ENCODE peak calls at places on chromosomes 2 and 18, in five cellular contexts. J is colonic mucosa, W is DND-41, X is Panc1, F is psoas muscle. S is an unnamed sample. For H3K36me3, the result is how much of the 10 kb centered on the place peaks cover.

GRCh38 chr2:45676088-45676487 is 24.6 kb downstream of the PRKCE start:
- DNase-seq in W (no peak), F (no peak), X (no peak), J (no peak), S (no peak)

GRCh38 chr2:228771719-228772254 is 499.3 kb downstream of the PID1 start:
- DNase-seq in J (no peak), F (no peak), W (no peak), X (no peak), S (no peak)

GRCh38 chr2:2688231-2688630 is 357.2 kb upstream of the MYT1L start:
- DNase-seq in X (no peak), F (no peak), W (no peak), J (no peak), S (no peak)

GRCh38 chr2:224957540-224958465 is 84.5 kb downstream of the DOCK10 start:
- DNase-seq in J (no peak), X (no peak), F (no peak), W (no peak), S (no peak)

GRCh38 chr2:230793573-230794359 is 71.0 kb upstream of the ITM2C start:
- DNase-seq in J (peak), W (no peak), F (peak), X (peak), S (peak)

GRCh38 chr18:56869189-56869777 is 218.1 kb downstream of the WDR7 start:
- DNase-seq in W (no peak), F (no peak), J (no peak), X (peak), S (no peak)

GRCh38 chr2:76120176-76120575 is 409.5 kb upstream of the GCFC2 start:
- DNase-seq in X (no peak), W (no peak), F (no peak), J (no peak), S (no peak)

GRCh38 chr18:32262092-32262491 is 72.3 kb downstream of the MEP1B start:
- DNase-seq in F (no peak), W (no peak), J (no peak), X (no peak), S (no peak)

GRCh38 chr18:4017479-4017878 is 437.6 kb downstream of the DLGAP1 start:
- DNase-seq in W (no peak), J (no peak), X (no peak), F (no peak), S (no peak)

GRCh38 chr18:2147866-2148265 is 423.4 kb downstream of the METTL4 start:
- DNase-seq in J (no peak), F (peak), X (no peak), W (no peak), S (no peak)

GRCh38 chr2:43462866-43463641 is 132.8 kb downstream of the THADA start:
- DNase-seq in W (no peak), J (peak), F (no peak), X (no peak), S (no peak)

GRCh38 chr18:31046916-31047315 is 4.4 kb upstream of the DSC3 start:
- DNase-seq in W (no peak), F (no peak), X (no peak), J (no peak), S (no peak)

GRCh38 chr2:125264453-125264852 is 1239.4 kb downstream of the CNTNAP5 start:
- DNase-seq in W (no peak), J (no peak), X (no peak), F (no peak), S (no peak)

GRCh38 chr18:79404567-79404910 is 8.8 kb downstream of the NFATC1 start:
- DNase-seq in F (no peak), J (no peak), W (no peak), X (no peak), S (peak)

GRCh38 chr18:79569720-79570119 is 109.9 kb upstream of the CTDP1 start:
- DNase-seq in W (no peak), F (no peak), J (peak), X (no peak), S (no peak)

GRCh38 chr2:134623796-134624195 is 95.0 kb downstream of the TMEM163 start:
- DNase-seq in J (no peak), F (no peak), X (no peak), W (no peak), S (no peak)

GRCh38 chr18:79242246-79242645 is 153.5 kb upstream of the NFATC1 start:
- DNase-seq in J (no peak), X (no peak), W (no peak), F (no peak), S (no peak)

GRCh38 chr2:168396131-168396530 is 59.9 kb upstream of the CERS6 start:
- DNase-seq in X (no peak), J (no peak), W (no peak), F (no peak), S (no peak)

GRCh38 chr2:1649103-1649870 is 95.0 kb downstream of the PXDN start:
- DNase-seq in J (no peak), W (no peak), F (no peak), X (no peak), S (no peak)

GRCh38 chr2:98768765-98769476 is 38.0 kb upstream of the MGAT4A start:
- DNase-seq in W (peak), X (no peak), J (no peak), F (no peak), S (no peak)

GRCh38 chr2:158741631-158742030 is 53.5 kb upstream of the DAPL1 start:
- DNase-seq in F (no peak), J (no peak), W (no peak), X (no peak), S (no peak)

GRCh38 chr2:239892480-239893235 is 132.5 kb downstream of the NDUFA10 start:
- DNase-seq in X (no peak), W (no peak), J (no peak), F (no peak), S (no peak)

GRCh38 chr2:3595985-3596384 is 1.1 kb downstream of the COLEC11 start:
- DNase-seq in J (no peak), W (no peak), F (no peak), X (no peak), S (no peak)

GRCh38 chr2:73895473-73895872 is 2.7 kb downstream of the ACTG2 start:
- DNase-seq in X (no peak), J (no peak), W (no peak), F (no peak), S (no peak)

GRCh38 chr18:70197042-70197441 is 8.4 kb downstream of the RTTN start:
- DNase-seq in J (no peak), F (no peak), W (no peak), X (no peak), S (no peak)

GRCh38 chr2:182585430-182585829 is 130.6 kb upstream of the DNAJC10 start:
- DNase-seq in J (no peak), F (no peak), X (no peak), W (no peak), S (no peak)

GRCh38 chr18:2302628-2303516 is 268.4 kb downstream of the METTL4 start:
- DNase-seq in W (no peak), F (no peak), J (no peak), X (peak), S (no peak)

GRCh38 chr2:236257171-236257570 is 7.0 kb downstream of the ASB18 start:
- DNase-seq in X (no peak), F (no peak), J (no peak), W (no peak), S (no peak)

GRCh38 chr2:161954103-161954502 is 119.9 kb downstream of the DPP4 start:
- DNase-seq in X (no peak), J (no peak), W (peak), F (no peak), S (peak)

GRCh38 chr2:138486347-138487198 is 15.0 kb upstream of the SPOPL start:
- DNase-seq in J (no peak), F (no peak), X (no peak), W (no peak), S (no peak)

GRCh38 chr2:136183095-136183494 is 65.1 kb upstream of the CXCR4 start:
- DNase-seq in J (no peak), W (no peak), X (no peak), F (no peak), S (no peak)

GRCh38 chr18:8635087-8635486 is 25.9 kb downstream of the RAB12 start:
- DNase-seq in J (no peak), X (no peak), W (no peak), F (no peak), S (no peak)
- H3K36me3 ChIP-seq in J (under half), X (under half), W (half or more), F (under half), S (half or more)

GRCh38 chr2:152566034-152566727 is 151.1 kb downstream of the PRPF40A start:
- DNase-seq in F (no peak), X (no peak), W (no peak), J (no peak), S (no peak)
- H3K27ac ChIP-seq in F (no peak), X (no peak), W (no peak), J (no peak), S (no peak)

DNA sequence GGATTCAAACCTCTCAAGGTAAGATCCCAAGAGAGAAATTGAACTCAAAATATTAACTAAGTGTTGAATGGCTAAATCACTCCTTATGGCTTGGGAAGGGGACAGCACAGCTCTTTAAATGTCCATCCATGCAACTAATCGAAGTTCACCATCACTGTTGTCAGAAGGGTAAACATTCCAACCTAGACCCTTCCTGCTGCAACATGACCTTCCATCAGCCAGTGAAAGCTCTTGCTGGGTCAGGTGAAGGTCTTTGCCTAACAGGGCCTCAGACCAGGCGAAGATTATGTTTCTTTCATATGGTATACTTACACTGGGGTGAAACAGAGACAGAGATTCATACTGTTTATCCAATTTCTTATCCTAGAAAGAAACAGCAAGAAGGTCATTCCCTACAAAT is 16.4 kb downstream of the IAH1 start:
- DNase-seq in J (no peak), X (no peak), W (no peak), F (no peak), S (no peak)
- H3K36me3 ChIP-seq in J (under half), X (half or more), W (half or more), F (under half), S (half or more)

GRCh38 chr2:172615862-172616261 is 60.0 kb downstream of the PDK1 start:
- DNase-seq in J (no peak), F (no peak), W (no peak), X (no peak), S (no peak)

GRCh38 chr2:172617115-172617514 is 61.2 kb downstream of the PDK1 start:
- DNase-seq in W (no peak), J (no peak), X (no peak), F (no peak), S (no peak)

GRCh38 chr2:172614932-172615331 is 59.0 kb downstream of the PDK1 start:
- DNase-seq in F (no peak), J (no peak), W (no peak), X (no peak), S (no peak)

GRCh38 chr2:172613035-172613434 is 57.1 kb downstream of the PDK1 start:
- DNase-seq in X (no peak), F (no peak), W (no peak), J (no peak), S (no peak)

GRCh38 chr2:172613610-172614231 is 57.8 kb downstream of the PDK1 start:
- DNase-seq in W (no peak), F (no peak), X (no peak), J (no peak), S (no peak)
- H3K27ac ChIP-seq in W (no peak), F (no peak), X (no peak), J (no peak), S (no peak)

DNA sequence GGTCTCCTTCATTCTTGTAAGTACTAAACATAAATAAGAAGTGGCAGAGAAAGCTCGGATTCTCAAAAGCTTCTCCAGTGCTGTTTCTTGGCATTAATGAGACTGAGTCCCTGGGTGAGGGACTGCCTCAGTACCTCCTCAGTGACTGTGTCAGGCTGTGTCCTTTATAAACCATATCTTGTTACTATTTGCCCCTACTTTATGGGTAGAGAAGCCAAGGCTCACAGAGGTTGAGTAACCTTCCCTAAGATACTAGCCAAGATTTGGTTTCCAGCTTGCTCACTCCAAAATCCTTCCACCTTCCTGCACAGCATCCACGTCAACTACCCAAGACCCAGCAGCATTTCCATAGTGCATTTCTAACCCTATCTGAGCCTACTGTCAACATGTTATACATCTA is 55.6 kb downstream of the THUMPD2 start:
- DNase-seq in W (no peak), F (no peak), J (no peak), X (no peak), S (no peak)
- H3K36me3 ChIP-seq in W (under half), F (under half), J (under half), X (under half), S (under half)

GRCh38 chr2:190183535-190183934 is 121.0 kb upstream of the MSTN start:
- DNase-seq in W (no peak), J (no peak), F (no peak), X (no peak), S (no peak)

GRCh38 chr2:190179754-190180312 is 117.3 kb upstream of the MSTN start:
- DNase-seq in F (no peak), J (no peak), W (no peak), X (no peak), S (no peak)

GRCh38 chr2:190182071-190182524 is 119.6 kb upstream of the MSTN start:
- DNase-seq in W (no peak), J (no peak), F (no peak), X (no peak), S (no peak)

GRCh38 chr2:190180313-190181065 is 118.0 kb upstream of the MSTN start:
- DNase-seq in X (no peak), F (peak), J (peak), W (no peak), S (peak)

DNA sequence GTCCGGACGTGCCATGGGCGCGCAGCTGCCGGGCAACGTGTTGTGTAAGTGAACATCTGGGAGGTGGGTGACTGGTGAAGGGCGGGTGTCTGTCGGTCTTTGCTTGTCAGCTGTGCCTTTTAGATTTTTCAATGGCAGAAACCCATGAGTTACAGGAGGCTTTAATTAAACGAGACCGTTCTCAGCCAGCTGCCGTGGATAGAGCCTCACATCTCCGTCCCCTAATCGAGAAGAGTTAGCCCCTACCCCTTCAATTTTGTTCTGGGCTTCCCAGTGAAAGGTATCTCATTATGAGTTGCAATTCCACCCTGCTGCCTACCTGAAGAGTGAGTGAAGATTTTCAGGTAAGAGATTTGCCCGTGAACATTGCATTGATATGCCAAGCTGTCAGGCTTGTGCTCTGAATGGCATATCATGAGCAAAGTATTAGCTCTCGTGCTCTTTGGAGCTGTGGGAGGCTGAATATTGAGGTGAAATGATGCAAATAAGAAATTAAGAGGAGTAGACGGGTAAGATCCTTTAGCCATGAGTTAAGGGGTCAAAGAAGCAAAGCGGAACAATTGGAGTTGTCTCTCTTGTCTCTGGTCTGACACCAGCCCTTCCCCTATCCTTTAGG is 118.6 kb upstream of the MSTN start:
- DNase-seq in X (no peak), J (no peak), F (no peak), W (no peak), S (no peak)
- H3K27ac ChIP-seq in X (no peak), J (peak), F (peak), W (no peak), S (no peak)